ENCODE peak calls at places on chromosomes 5 and 9, in four cellular contexts. N is upper lobe of right lung, E is astrocyte of the spinal cord, T is gastrocnemius medialis. D is an unnamed sample.

GRCh38 chr9:121984726-121985402 is 108.2 kb downstream of the TTLL11 start:
- DNase-seq in N (no peak), T (peak), E (peak), D (no peak)

GRCh38 chr5:20574576-20574975 is 586.6 kb upstream of the CDH18 start:
- DNase-seq in E (no peak), N (no peak), T (no peak), D (no peak)

GRCh38 chr5:174303035-174303434 is 257.5 kb downstream of the NSG2 start:
- DNase-seq in T (no peak), E (no peak), N (no peak), D (no peak)

GRCh38 chr5:57174128-57174849 is 430 bp downstream of the GPBP1 start:
- DNase-seq in E (no peak), T (no peak), N (no peak), D (no peak)

GRCh38 chr5:34627794-34628193 is 28.3 kb upstream of the RAI14 start:
- DNase-seq in N (no peak), E (peak), T (no peak), D (no peak)

GRCh38 chr5:77390795-77391194 is 101.3 kb downstream of the WDR41 start:
- DNase-seq in T (no peak), E (peak), N (no peak), D (no peak)

GRCh38 chr9:136454026-136454796 is 14.6 kb upstream of the INPP5E start:
- DNase-seq in E (no peak), N (no peak), T (no peak), D (peak)

GRCh38 chr9:137688725-137689124 is 69.9 kb downstream of the EHMT1 start:
- DNase-seq in N (no peak), E (no peak), T (peak), D (no peak)

GRCh38 chr5:142926549-142926948 is 156.4 kb downstream of the ARHGAP26 start:
- DNase-seq in N (no peak), T (no peak), E (no peak), D (no peak)

GRCh38 chr5:76438025-76438424 is 34.9 kb downstream of the IQGAP2 start:
- DNase-seq in E (no peak), N (no peak), T (no peak), D (no peak)

GRCh38 chr9:120394058-120394669 is 185.8 kb downstream of the CDK5RAP2 start:
- DNase-seq in N (no peak), T (no peak), E (peak), D (no peak)

GRCh38 chr5:142484821-142485387 is 160.1 kb upstream of the SPRY4 start:
- DNase-seq in T (no peak), E (no peak), N (no peak), D (no peak)

GRCh38 chr5:173984218-173984617 is 4.8 kb upstream of the C5orf47 start:
- DNase-seq in N (no peak), E (peak), T (no peak), D (no peak)

GRCh38 chr5:174571662-174572397 is 152.6 kb upstream of the MSX2 start:
- DNase-seq in T (peak), N (no peak), E (peak), D (no peak)

GRCh38 chr9:127281887-127282286 is 17.3 kb downstream of the GARNL3 start:
- DNase-seq in T (no peak), E (no peak), N (no peak), D (no peak)

GRCh38 chr5:171155621-171156020 is 153.4 kb upstream of the TLX3 start:
- DNase-seq in N (no peak), T (no peak), E (peak), D (no peak)

GRCh38 chr5:116378007-116378831 is 196.4 kb downstream of the SEMA6A start:
- DNase-seq in T (peak), E (no peak), N (no peak), D (peak)

GRCh38 chr9:120874861-120875565 is 2.0 kb downstream of the PHF19 start:
- DNase-seq in E (no peak), N (no peak), T (no peak), D (no peak)

GRCh38 chr5:71697967-71698366 is 21.1 kb upstream of the CARTPT start:
- DNase-seq in E (no peak), T (no peak), N (no peak), D (no peak)

GRCh38 chr9:136143215-136144001 is 24.7 kb upstream of the TMEM250 start:
- DNase-seq in E (no peak), T (no peak), N (no peak), D (no peak)

GRCh38 chr5:142466195-142466951 is 141.6 kb upstream of the SPRY4 start:
- DNase-seq in N (no peak), E (no peak), T (no peak), D (no peak)

GRCh38 chr5:81650992-81651391 is 99.9 kb downstream of the SSBP2 start:
- DNase-seq in E (no peak), T (no peak), N (no peak), D (no peak)

GRCh38 chr5:179164331-179165311 is 104.4 kb downstream of the ZNF354C start:
- DNase-seq in E (no peak), T (peak), N (peak), D (peak)

GRCh38 chr9:95722141-95722540 is 153.3 kb upstream of the ERCC6L2 start:
- DNase-seq in E (no peak), T (no peak), N (no peak), D (no peak)

GRCh38 chr9:133976888-133977287 is 15.2 kb downstream of the VAV2 start:
- DNase-seq in T (no peak), N (peak), E (no peak), D (peak)

GRCh38 chr5:92560698-92561361 is 1020.2 kb downstream of the NR2F1-AS1 start:
- DNase-seq in T (no peak), N (no peak), E (peak), D (no peak)

GRCh38 chr9:38068866-38069628 is at the start of gene SHB:
- DNase-seq in T (peak), N (peak), E (no peak), D (peak)

GRCh38 chr9:137349471-137350033 is 47.5 kb upstream of the NRARP start:
- DNase-seq in T (no peak), N (no peak), E (no peak), D (no peak)

GRCh38 chr5:22899341-22899740 is 46.2 kb upstream of the CDH12 start:
- DNase-seq in T (no peak), N (no peak), E (no peak), D (no peak)

GRCh38 chr5:147204576-147204975 is 30.2 kb upstream of the STK32A start:
- DNase-seq in E (no peak), T (no peak), N (no peak), D (no peak)

GRCh38 chr5:147208134-147208533 is 26.7 kb upstream of the STK32A start:
- DNase-seq in E (peak), T (no peak), N (no peak), D (no peak)

GRCh38 chr5:147200001-147200400 is 34.8 kb upstream of the STK32A start:
- DNase-seq in N (no peak), E (no peak), T (no peak), D (no peak)

DNA sequence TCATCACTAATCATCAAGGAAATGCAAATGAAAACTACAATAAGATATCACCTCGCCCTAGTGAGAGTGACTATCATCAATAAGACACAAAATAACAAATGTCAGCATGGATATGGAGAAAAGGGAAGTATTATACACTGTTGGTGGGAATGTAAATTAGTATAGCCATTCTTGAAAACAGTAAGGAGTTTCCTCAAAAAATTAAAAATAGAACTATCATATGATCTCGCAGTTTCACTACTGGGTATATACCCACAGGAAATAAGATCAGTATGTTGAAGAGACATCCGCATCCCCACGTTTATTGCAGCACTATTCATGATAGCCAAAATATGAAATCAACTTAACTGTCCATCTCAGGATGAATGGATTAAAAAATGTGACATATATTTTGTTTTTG is 31.6 kb upstream of the STK32A start:
- DNase-seq in E (no peak), T (no peak), N (no peak), D (no peak)
- H3K4me3 ChIP-seq in E (no peak), T (no peak), N (no peak), D (no peak)

GRCh38 chr5:125410501-125411162 is 664.2 kb upstream of the ZNF608 start:
- DNase-seq in E (peak), T (no peak), N (no peak), D (no peak)

GRCh38 chr5:125409496-125410351 is 663.3 kb upstream of the ZNF608 start:
- DNase-seq in T (no peak), E (peak), N (no peak), D (no peak)

GRCh38 chr5:125411163-125412050 is 665.0 kb upstream of the ZNF608 start:
- DNase-seq in E (peak), T (no peak), N (no peak), D (no peak)

GRCh38 chr5:125409101-125409495 is 662.7 kb upstream of the ZNF608 start:
- DNase-seq in E (no peak), N (no peak), T (no peak), D (no peak)

GRCh38 chr5:125408582-125409069 is 662.2 kb upstream of the ZNF608 start:
- DNase-seq in T (no peak), E (peak), N (no peak), D (no peak)
- H3K4me3 ChIP-seq in T (no peak), E (no peak), N (no peak), D (no peak)

DNA sequence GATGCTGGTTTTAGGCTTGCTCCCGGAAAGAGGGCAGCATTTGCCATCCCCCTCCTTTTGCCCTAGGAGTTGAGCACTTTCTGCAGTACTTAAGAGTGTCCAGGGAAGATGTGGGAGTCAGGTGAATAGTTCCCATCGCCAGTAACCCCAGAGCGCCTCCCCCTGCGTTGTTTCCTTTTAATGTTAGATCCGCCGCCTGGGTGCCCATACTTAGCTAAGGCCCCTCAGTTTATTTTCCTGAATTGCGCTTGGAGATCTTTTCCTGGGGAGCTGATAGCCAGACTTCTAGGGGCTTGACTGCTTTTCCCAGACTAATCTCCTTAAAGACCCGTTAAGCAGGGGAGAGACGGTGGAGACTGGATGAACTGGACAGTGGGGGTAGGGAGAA is 377 bp upstream of the PCDHAC2 start:
- DNase-seq in E (no peak), T (no peak), N (no peak), D (no peak)
- H3K4me3 ChIP-seq in E (peak), T (peak), N (peak), D (peak)

DNA sequence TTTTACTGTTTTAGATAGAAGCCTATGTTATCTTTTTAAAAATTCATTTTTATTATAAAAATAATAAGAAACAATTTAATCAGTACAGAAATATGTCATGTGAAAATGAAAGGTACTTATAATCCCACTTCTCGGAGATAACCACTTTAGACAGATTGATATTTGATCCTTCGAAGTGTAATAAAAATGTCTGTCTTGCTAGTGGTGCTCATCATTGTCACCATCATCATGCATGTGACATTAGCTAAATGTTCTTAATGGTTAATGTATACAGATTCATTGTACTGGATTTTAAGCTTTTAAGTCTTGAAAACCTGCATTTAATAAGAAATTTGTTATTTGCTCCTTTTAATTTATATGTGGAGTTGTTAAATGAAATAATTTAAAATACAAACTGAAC is 30.1 kb upstream of the FAM120AOS start:
- DNase-seq in T (no peak), N (no peak), E (no peak), D (no peak)
- H3K4me3 ChIP-seq in T (no peak), N (no peak), E (no peak), D (no peak)

DNA sequence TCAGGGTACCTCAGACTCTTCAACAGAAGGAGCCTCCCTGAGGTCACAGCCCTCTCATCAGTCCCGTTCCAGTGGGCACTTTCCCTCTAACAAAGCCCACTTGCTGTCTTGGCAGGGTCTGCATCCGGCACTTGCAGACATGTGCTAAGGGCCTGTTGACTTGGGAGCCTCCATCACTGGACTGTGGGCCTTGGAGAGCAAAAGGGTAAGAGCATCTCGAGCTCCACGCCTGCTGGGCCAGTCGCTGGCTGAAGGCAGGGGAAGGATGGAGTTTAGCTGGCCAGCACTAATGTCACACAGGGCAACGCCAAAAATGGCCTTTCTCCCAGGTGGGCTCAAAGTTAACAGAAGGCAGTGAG is 2.2 kb upstream of the NSD1 start:
- DNase-seq in N (peak), E (no peak), T (no peak), D (peak)
- H3K4me3 ChIP-seq in N (no peak), E (no peak), T (no peak), D (no peak)

DNA sequence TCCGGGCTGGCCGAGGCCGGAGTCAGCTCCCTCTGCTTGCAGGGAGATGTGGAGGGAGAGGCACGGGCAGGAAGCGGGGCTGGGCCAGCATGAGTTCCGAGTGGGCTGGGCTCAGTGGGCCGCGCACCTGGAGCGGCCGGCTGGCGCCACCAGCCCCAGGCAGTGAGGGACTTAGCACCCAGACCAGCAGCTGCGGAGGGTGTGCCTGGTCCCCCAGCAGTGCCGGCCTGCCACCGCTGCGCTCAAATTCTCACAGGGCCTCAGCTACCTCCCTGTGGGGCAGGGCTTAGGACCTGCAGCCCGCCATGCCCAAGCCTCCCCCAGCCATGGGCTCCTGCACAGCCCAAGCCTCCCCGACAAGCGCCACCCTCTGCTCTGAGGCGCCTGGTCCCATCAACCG is 700.3 kb downstream of the DNAH5 start:
- DNase-seq in T (no peak), N (no peak), E (no peak), D (peak)
- H3K4me3 ChIP-seq in T (no peak), N (no peak), E (no peak), D (no peak)